ENCODE peak calls at places on chromosome 7, in eight cellular contexts. S, E, U, I, V, W, N and L are unnamed samples.
A peak's percentile ranks its signal among the peaks of the same experiment; 100 is the strongest.

GRCh38 chr7:18607025-18607424 is 111.5 kb downstream of the HDAC9 start:
- DNase-seq in I (no peak), U (peak; percentile 44), E (no peak), W (peak; percentile 7), V (no peak), S (no peak), N (no peak), L (no peak)

GRCh38 chr7:37987732-37988131 is 67.3 kb downstream of the EPDR1 start:
- DNase-seq in V (peak; percentile 55), E (no peak), N (no peak), U (peak; percentile 62), S (no peak), I (no peak), W (peak; percentile 38), L (no peak)

GRCh38 chr7:145169908-145170307 is 334.1 kb upstream of the TPK1 start:
- DNase-seq in E (no peak), N (peak; percentile 36), V (no peak), W (no peak), S (no peak), U (no peak), I (no peak), L (no peak)

GRCh38 chr7:37714606-37715005 is 31.0 kb downstream of the GPR141 start:
- DNase-seq in I (no peak), N (no peak), W (no peak), U (no peak), S (no peak), E (no peak), V (no peak), L (no peak)

GRCh38 chr7:17725761-17726160 is 214.5 kb downstream of the SNX13 start:
- DNase-seq in V (no peak), E (no peak), W (peak; percentile 46), I (no peak), U (peak; percentile 55), N (no peak), S (no peak), L (no peak)

GRCh38 chr7:80151274-80151665 is 16.6 kb downstream of the GNAI1 start:
- DNase-seq in U (peak; percentile 84), W (no peak), E (no peak), S (no peak), V (no peak), N (no peak), I (no peak), L (no peak)

GRCh38 chr7:31311465-31312074 is 29.0 kb downstream of the NEUROD6 start:
- DNase-seq in S (no peak), N (peak; percentile 35), W (no peak), E (no peak), I (no peak), V (no peak), U (no peak), L (no peak)

GRCh38 chr7:1950623-1951523 is 280.8 kb downstream of the ELFN1 start:
- DNase-seq in V (no peak), W (no peak), S (no peak), U (peak; percentile 14), N (no peak), E (no peak), I (peak; percentile 86), L (no peak)

GRCh38 chr7:31044531-31044930 is 7.6 kb upstream of the ADCYAP1R1 start:
- DNase-seq in U (no peak), W (no peak), N (no peak), S (no peak), V (no peak), I (no peak), E (no peak), L (no peak)

GRCh38 chr7:157502701-157503111 is 165.9 kb downstream of the DNAJB6 start:
- DNase-seq in E (no peak), N (no peak), I (peak; percentile 88), V (no peak), S (no peak), U (peak; percentile 19), W (no peak), L (no peak)

GRCh38 chr7:137771679-137772078 is 75.1 kb downstream of the DGKI start:
- DNase-seq in V (no peak), I (no peak), W (peak; percentile 84), S (no peak), U (peak; percentile 93), E (no peak), N (no peak), L (no peak)

GRCh38 chr7:45885264-45885882 is 2.9 kb upstream of the IGFBP1 start:
- DNase-seq in S (no peak), U (peak; percentile 25), I (no peak), W (no peak), N (no peak), E (peak; percentile 16), V (peak; percentile 85), L (no peak)

GRCh38 chr7:57404343-57404966 is 45.5 kb upstream of the ZNF716 start:
- DNase-seq in N (no peak), E (no peak), V (no peak), I (peak; percentile 81), S (peak; percentile 58), U (peak; percentile 22), W (no peak), L (no peak)

GRCh38 chr7:87375647-87376435 is 30.4 kb downstream of the CROT start:
- DNase-seq in V (no peak), S (no peak), W (no peak), U (no peak), N (no peak), E (no peak), I (no peak), L (no peak)

DNA sequence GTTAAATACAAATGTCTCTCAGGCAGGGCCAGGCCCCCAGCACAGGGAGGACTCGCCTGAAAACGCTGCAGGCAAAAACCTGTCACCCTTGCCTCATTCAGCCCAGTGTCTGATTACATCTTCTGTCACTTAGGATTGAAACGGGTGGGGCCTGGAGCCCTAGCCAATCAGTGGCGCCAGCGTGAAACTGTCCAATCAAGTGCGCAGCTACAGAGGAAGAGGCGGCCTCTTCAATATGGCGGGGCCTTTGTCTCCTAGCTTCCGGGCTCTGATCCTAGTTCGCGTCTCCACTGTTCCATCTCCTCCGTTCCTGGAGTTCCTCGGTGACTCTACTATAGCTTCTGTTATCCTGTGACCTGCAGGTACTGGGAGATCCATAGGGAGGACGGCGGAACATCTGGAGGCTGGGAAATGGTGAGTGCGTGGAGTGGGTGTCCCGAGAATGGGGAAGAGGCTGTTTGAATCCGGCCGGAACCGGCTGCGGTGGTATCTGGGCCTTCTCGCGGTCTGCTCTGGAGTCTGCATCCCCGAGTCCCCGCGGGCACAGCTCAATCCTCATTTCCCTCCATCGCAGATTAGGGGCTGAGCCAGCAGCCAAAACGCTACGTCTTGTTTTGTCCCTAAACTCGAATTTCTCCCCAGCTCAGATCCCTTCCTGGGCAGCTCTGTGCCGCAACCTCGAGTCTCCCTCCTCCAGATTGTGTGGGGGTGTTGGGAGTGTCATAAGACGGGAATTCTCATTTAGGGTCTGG is at the start of gene ZNF736:
- DNase-seq in W (peak; percentile 93), S (peak; percentile 87), V (peak; percentile 66), N (peak; percentile 88), I (peak; percentile 94), U (peak; percentile 95), E (no peak), L (peak; percentile 60)
- TF ChIP-seq CTCF in W (no peak), S (no peak), V (no peak), N (no peak), I (no peak), U (no peak), E (no peak), L (no peak)

DNA sequence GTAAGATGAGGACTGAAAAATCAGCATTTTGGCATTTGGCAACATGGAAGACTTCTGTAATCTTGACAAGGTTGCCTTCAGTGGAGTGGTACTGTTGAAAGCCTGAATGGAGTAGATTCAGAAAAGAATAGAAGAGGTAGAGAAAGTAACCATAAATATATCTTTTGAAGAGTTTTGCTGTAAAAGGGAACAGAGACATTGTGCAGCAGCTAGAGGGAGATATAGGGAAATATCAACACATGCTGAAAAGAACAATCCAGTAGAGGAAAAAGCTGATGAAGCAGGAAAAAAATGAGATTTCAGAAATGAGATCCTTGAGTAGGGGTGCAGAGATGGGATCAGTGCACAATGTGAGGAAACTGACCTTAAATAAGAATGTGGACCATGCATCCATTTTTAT is 60.0 kb downstream of the RAPGEF5 start:
- DNase-seq in U (peak; percentile 3), V (no peak), E (no peak), I (no peak), S (no peak), N (no peak), W (peak; percentile 36), L (no peak)
- TF ChIP-seq CTCF in U (peak; percentile 26), V (no peak), E (no peak), I (no peak), S (peak; percentile 46), N (peak; percentile 8), W (peak; percentile 31), L (no peak)

GRCh38 chr7:151340794-151341356 is 737 bp upstream of the NUB1 start:
- DNase-seq in E (no peak), W (no peak), S (no peak), N (no peak), I (no peak), U (no peak), V (no peak), L (no peak)
- TF ChIP-seq CTCF in E (no peak), W (peak; percentile 21), S (peak; percentile 16), N (peak; percentile 8), I (no peak), U (no peak), V (no peak), L (no peak)

GRCh38 chr7:24582171-24582570 is 8.9 kb downstream of the PALS2 start:
- DNase-seq in I (no peak), N (no peak), U (no peak), V (no peak), S (no peak), W (no peak), E (no peak), L (no peak)

GRCh38 chr7:24591152-24591551 is 17.9 kb downstream of the PALS2 start:
- DNase-seq in N (no peak), W (no peak), V (no peak), I (no peak), E (no peak), U (no peak), S (no peak), L (no peak)

DNA sequence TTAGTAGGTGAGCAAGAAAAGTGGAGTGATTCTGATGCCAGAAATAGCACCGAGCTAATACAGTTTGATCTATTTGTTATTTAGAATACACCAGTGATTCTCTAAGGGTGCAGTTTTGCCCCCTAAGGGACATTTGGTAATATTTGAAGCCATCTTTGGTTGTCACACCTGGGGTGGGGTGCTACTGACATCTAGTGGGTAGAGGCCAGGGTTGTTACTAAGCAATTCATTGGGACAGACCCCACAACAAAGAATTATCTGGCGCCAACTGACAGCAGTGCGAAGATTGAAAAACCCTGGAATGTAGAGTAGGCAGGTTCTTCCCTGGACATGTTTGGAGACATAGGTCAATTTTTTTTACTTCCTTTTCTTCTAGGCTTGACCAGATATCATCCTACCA is 14.6 kb downstream of the PALS2 start:
- DNase-seq in S (no peak), E (no peak), V (peak; percentile 66), U (no peak), W (peak; percentile 14), I (no peak), N (peak; percentile 82), L (peak; percentile 43)
- TF ChIP-seq CTCF in S (peak; percentile 44), E (peak; percentile 60), V (peak; percentile 77), U (peak; percentile 35), W (peak; percentile 34), I (peak; percentile 40), N (peak; percentile 82), L (peak; percentile 37)